ENCODE peak calls at places on chromosomes 12 and 14, in four cellular contexts. X is HL-60, M is GM12878, W is vagina. Q is an unnamed sample.

GRCh38 chr12:24948452-24948815 is 467 bp downstream of the BCAT1 start:
- DNase-seq in W (no peak), X (peak), M (peak), Q (no peak)

GRCh38 chr12:132165584-132165983 is 21.3 kb downstream of the NOC4L start:
- DNase-seq in M (no peak), X (no peak), W (no peak), Q (no peak)

GRCh38 chr12:8950702-8951478 is 1.4 kb upstream of the M6PR start:
- DNase-seq in M (no peak), W (no peak), X (no peak), Q (no peak)

GRCh38 chr12:100798799-100799198 is 4.2 kb downstream of the ANO4 start:
- DNase-seq in X (no peak), M (no peak), W (no peak), Q (no peak)

GRCh38 chr12:115383668-115384067 is 699.7 kb upstream of the TBX3 start:
- DNase-seq in W (no peak), X (no peak), M (no peak), Q (no peak)

GRCh38 chr12:118840399-118840798 is 140.9 kb upstream of the SRRM4 start:
- DNase-seq in X (no peak), M (no peak), W (no peak), Q (no peak)

GRCh38 chr12:114032801-114033200 is 66.7 kb upstream of the RBM19 start:
- DNase-seq in W (no peak), X (no peak), M (no peak), Q (no peak)

GRCh38 chr12:102474438-102475064 is 5.8 kb downstream of the IGF1 start:
- DNase-seq in M (no peak), W (no peak), X (no peak), Q (no peak)

GRCh38 chr14:91258021-91258618 is 13.6 kb upstream of the GPR68 start:
- DNase-seq in X (no peak), W (no peak), M (no peak), Q (no peak)

GRCh38 chr12:23813206-23813605 is 136.3 kb downstream of the SOX5 start:
- DNase-seq in X (no peak), M (no peak), W (no peak), Q (no peak)

GRCh38 chr12:57191410-57191809 is 25.2 kb upstream of the NXPH4 start:
- DNase-seq in M (no peak), X (no peak), W (no peak), Q (no peak)

GRCh38 chr14:67108230-67108629 is 81.0 kb upstream of the GARIN2 start:
- DNase-seq in X (no peak), W (no peak), M (no peak), Q (no peak)

GRCh38 chr12:121949643-121950397 is 31.4 kb downstream of the CFAP251 start:
- DNase-seq in X (no peak), W (no peak), M (no peak), Q (no peak)

GRCh38 chr12:13222076-13222475 is 25.6 kb downstream of the EMP1 start:
- DNase-seq in W (peak), M (no peak), X (no peak), Q (no peak)

GRCh38 chr12:3145036-3145435 is 67.9 kb downstream of the TSPAN9 start:
- DNase-seq in X (no peak), W (no peak), M (no peak), Q (no peak)

GRCh38 chr12:52086366-52086765 is 6.9 kb downstream of the SMIM41 start:
- DNase-seq in M (no peak), X (no peak), W (no peak), Q (no peak)

DNA sequence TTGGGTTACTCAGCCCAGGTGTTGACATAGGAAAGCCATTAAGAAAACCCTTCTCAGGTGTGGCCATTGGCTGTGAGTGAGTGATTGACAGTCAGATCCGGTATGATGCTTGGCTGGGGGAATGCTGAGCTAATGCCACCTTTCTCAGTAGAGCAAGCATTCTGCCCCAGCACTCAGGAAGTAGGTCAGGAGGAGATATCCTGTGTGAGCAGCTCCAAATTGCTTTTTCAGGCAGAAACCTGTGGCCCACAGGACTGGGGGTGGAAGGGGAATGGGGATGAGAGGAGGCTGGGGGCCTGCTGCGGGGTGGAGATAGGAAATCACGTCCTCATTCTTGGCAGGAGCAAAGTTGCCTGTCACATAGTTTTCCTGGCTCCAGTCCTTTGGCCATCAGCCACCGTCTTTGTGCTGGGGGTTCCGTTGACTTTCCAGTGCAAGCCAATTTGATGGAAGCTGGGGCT is 55.7 kb downstream of the NINJ2 start:
- DNase-seq in W (no peak), X (no peak), M (no peak), Q (no peak)
- TF ChIP-seq POLR2AphosphoS5 in W (peak), X (no peak), M (no peak), Q (no peak)

GRCh38 chr12:46446645-46447044 is 74.1 kb upstream of the SLC38A2 start:
- DNase-seq in W (no peak), X (no peak), M (no peak), Q (no peak)

GRCh38 chr12:46445093-46445492 is 72.5 kb upstream of the SLC38A2 start:
- DNase-seq in W (no peak), M (no peak), X (no peak), Q (no peak)

GRCh38 chr12:46443594-46444263 is 71.2 kb upstream of the SLC38A2 start:
- DNase-seq in X (no peak), M (no peak), W (no peak), Q (no peak)

GRCh38 chr12:46442723-46443122 is 70.2 kb upstream of the SLC38A2 start:
- DNase-seq in W (no peak), X (no peak), M (no peak), Q (no peak)

GRCh38 chr12:46445551-46446235 is 73.1 kb upstream of the SLC38A2 start:
- DNase-seq in M (no peak), X (no peak), W (no peak), Q (no peak)
- TF ChIP-seq POLR2AphosphoS5 in M (no peak), X (no peak), W (no peak), Q (no peak)

GRCh38 chr12:112305951-112306350 is 76.3 kb downstream of the HECTD4 start:
- DNase-seq in X (no peak), M (no peak), W (no peak), Q (no peak)
- TF ChIP-seq POLR2AphosphoS5 in X (no peak), M (no peak), W (no peak), Q (no peak)

DNA sequence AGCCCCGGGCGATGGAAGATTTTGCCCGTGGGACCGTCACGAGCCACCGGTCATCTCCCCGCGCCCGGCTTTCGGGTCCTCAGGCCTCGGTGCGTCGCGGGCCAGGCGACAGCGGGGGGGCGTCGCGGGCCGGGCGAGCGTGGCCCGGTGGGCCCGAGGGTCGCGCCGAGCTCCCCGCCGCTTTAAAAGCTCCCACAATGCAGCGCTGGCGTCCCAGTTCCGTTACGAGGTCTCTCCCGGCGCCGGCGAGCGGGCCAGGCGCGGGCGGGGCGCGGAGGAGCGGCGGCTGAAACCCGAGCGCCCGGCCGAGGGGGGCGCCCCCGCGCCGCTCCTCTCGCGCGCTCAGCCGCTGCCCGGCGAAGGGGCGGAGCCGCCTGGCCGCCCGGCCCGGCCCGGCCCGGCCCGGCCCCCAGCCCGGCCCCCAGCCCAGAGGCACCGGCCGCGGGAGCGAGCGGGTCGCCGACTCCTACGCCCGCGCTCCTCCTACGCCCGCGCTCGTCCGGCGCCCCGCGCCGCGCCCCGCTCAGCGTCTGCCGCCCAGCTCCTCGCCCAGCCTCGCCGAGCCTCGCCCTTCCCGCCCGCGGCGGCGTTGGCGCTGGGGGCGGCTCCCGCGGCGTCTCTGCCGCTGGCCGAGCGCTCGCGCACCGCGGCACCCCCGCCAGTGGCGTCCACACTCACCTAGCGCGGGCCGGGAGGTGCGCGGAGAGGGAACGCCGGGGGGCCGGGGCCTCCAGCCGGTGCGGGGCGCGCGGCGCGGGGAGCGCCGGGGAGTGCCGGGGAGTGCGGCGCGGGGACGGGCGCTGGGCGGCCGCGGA is at the start of gene RASSF8:
- DNase-seq in M (no peak), W (no peak), X (no peak), Q (no peak)
- TF ChIP-seq POLR2AphosphoS5 in M (no peak), W (no peak), X (no peak), Q (no peak)

GRCh38 chr12:108633081-108633533 is 587 bp downstream of the SELPLG start:
- DNase-seq in X (peak), M (no peak), W (no peak), Q (no peak)

GRCh38 chr12:108629156-108629555 is 4.5 kb downstream of the SELPLG start:
- DNase-seq in M (no peak), W (no peak), X (no peak), Q (no peak)

GRCh38 chr12:108630481-108631207 is 3.0 kb downstream of the SELPLG start:
- DNase-seq in W (no peak), M (no peak), X (peak), Q (peak)

GRCh38 chr12:108627134-108627920 is 6.4 kb downstream of the SELPLG start:
- DNase-seq in M (no peak), X (no peak), W (no peak), Q (no peak)

GRCh38 chr12:108629824-108630476 is 3.7 kb downstream of the SELPLG start:
- DNase-seq in X (peak), W (no peak), M (no peak), Q (no peak)
- TF ChIP-seq POLR2AphosphoS5 in X (no peak), W (no peak), M (no peak), Q (no peak)

DNA sequence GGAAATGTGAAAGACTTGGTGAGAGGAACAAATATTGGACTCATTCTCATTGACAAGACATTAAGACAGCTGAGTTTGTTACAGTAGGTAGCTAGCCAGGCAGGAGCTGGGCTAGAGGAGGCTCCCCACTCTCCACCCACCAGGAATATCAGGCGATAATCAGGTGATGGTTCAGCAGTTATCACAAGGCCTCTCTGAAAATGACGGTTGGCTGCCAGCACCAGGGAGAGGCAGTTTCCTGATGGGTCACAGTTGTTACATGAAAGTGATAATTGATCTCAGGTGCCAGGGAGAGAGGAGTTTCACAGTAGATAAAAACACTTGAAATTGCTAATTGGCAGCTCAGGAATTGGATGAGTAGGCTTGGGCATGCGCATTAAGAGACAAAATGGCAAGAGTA is 116.5 kb downstream of the TMTC2 start:
- DNase-seq in X (no peak), M (no peak), W (no peak), Q (no peak)
- TF ChIP-seq POLR2AphosphoS5 in X (no peak), M (no peak), W (no peak), Q (no peak)

GRCh38 chr14:76720382-76720813 is 40.9 kb upstream of the VASH1 start:
- DNase-seq in X (peak), M (peak), W (no peak), Q (no peak)
- TF ChIP-seq POLR2AphosphoS5 in X (peak), M (no peak), W (no peak), Q (no peak)